ENCODE peak calls at places on chromosomes 7 and 10, in five cellular contexts. One of them, this sample, is unnamed.

GRCh38 chr7:141198191-141198958 is 124.5 kb downstream of the TMEM178B start:
- DNase-seq in ovary: no peak
- DNase-seq in NT2/D1: no peak
- DNase-seq in naive thymus-derived CD4-positive, alpha-beta T cell: no peak
- DNase-seq in GM23248: no peak
- DNase-seq in this sample: peak

GRCh38 chr10:18949391-18949790 is 99.2 kb upstream of the MALRD1 start:
- DNase-seq in ovary: no peak
- DNase-seq in NT2/D1: no peak
- DNase-seq in naive thymus-derived CD4-positive, alpha-beta T cell: no peak
- DNase-seq in GM23248: no peak
- DNase-seq in this sample: no peak

GRCh38 chr7:117672433-117672832 is 192.6 kb downstream of the CFTR start:
- DNase-seq in ovary: no peak
- DNase-seq in NT2/D1: no peak
- DNase-seq in naive thymus-derived CD4-positive, alpha-beta T cell: no peak
- DNase-seq in GM23248: no peak
- DNase-seq in this sample: no peak

GRCh38 chr7:139750459-139751095 is 27.2 kb downstream of the HIPK2 start:
- DNase-seq in ovary: no peak
- DNase-seq in NT2/D1: no peak
- DNase-seq in naive thymus-derived CD4-positive, alpha-beta T cell: peak
- DNase-seq in GM23248: no peak
- DNase-seq in this sample: no peak

GRCh38 chr10:125023862-125024495 is 82.1 kb downstream of the ZRANB1 start:
- DNase-seq in ovary: peak
- DNase-seq in NT2/D1: no peak
- DNase-seq in naive thymus-derived CD4-positive, alpha-beta T cell: no peak
- DNase-seq in GM23248: peak
- DNase-seq in this sample: no peak

GRCh38 chr10:21721000-21721670 is 187.1 kb downstream of the MLLT10 start:
- DNase-seq in ovary: no peak
- DNase-seq in NT2/D1: no peak
- DNase-seq in naive thymus-derived CD4-positive, alpha-beta T cell: no peak
- DNase-seq in GM23248: peak
- DNase-seq in this sample: peak

GRCh38 chr7:91946549-91946948 is 5.9 kb downstream of the AKAP9 start:
- DNase-seq in ovary: no peak
- DNase-seq in NT2/D1: no peak
- DNase-seq in naive thymus-derived CD4-positive, alpha-beta T cell: no peak
- DNase-seq in GM23248: no peak
- DNase-seq in this sample: no peak

GRCh38 chr10:73219384-73219783 is 27.7 kb downstream of the DNAJC9 start:
- DNase-seq in ovary: no peak
- DNase-seq in NT2/D1: no peak
- DNase-seq in naive thymus-derived CD4-positive, alpha-beta T cell: no peak
- DNase-seq in GM23248: no peak
- DNase-seq in this sample: no peak

GRCh38 chr10:55793024-55793423 is 568.0 kb downstream of the ZWINT start:
- DNase-seq in ovary: no peak
- DNase-seq in NT2/D1: no peak
- DNase-seq in naive thymus-derived CD4-positive, alpha-beta T cell: no peak
- DNase-seq in GM23248: no peak
- DNase-seq in this sample: no peak

GRCh38 chr7:39880556-39880955 is 69.5 kb upstream of the CDK13 start:
- DNase-seq in ovary: no peak
- DNase-seq in NT2/D1: no peak
- DNase-seq in naive thymus-derived CD4-positive, alpha-beta T cell: no peak
- DNase-seq in GM23248: peak
- DNase-seq in this sample: peak

GRCh38 chr10:11105676-11106004 is 88.0 kb downstream of the CELF2 start:
- DNase-seq in ovary: no peak
- DNase-seq in NT2/D1: no peak
- DNase-seq in naive thymus-derived CD4-positive, alpha-beta T cell: no peak
- DNase-seq in GM23248: no peak
- DNase-seq in this sample: no peak

GRCh38 chr7:44052771-44053365 is 8.4 kb downstream of the DBNL start:
- DNase-seq in ovary: peak
- DNase-seq in NT2/D1: no peak
- DNase-seq in naive thymus-derived CD4-positive, alpha-beta T cell: no peak
- DNase-seq in GM23248: no peak
- DNase-seq in this sample: no peak

GRCh38 chr7:131109011-131109756 is 218.5 kb upstream of the MKLN1 start:
- DNase-seq in ovary: no peak
- DNase-seq in NT2/D1: no peak
- DNase-seq in naive thymus-derived CD4-positive, alpha-beta T cell: no peak
- DNase-seq in GM23248: peak
- DNase-seq in this sample: peak

GRCh38 chr7:107180378-107180777 is 11.6 kb downstream of the HBP1 start:
- DNase-seq in ovary: no peak
- DNase-seq in NT2/D1: no peak
- DNase-seq in naive thymus-derived CD4-positive, alpha-beta T cell: no peak
- DNase-seq in GM23248: peak
- DNase-seq in this sample: peak

GRCh38 chr10:88152720-88153119 is 289.3 kb downstream of the PTEN start:
- DNase-seq in ovary: no peak
- DNase-seq in NT2/D1: no peak
- DNase-seq in naive thymus-derived CD4-positive, alpha-beta T cell: peak
- DNase-seq in GM23248: peak
- DNase-seq in this sample: peak

GRCh38 chr7:6367701-6368211 is 80.0 kb downstream of the DAGLB start:
- DNase-seq in ovary: no peak
- DNase-seq in NT2/D1: no peak
- DNase-seq in naive thymus-derived CD4-positive, alpha-beta T cell: no peak
- DNase-seq in GM23248: peak
- DNase-seq in this sample: peak

GRCh38 chr10:97724341-97724941 is 10.9 kb downstream of the MARVELD1 start:
- DNase-seq in ovary: no peak
- DNase-seq in NT2/D1: no peak
- DNase-seq in naive thymus-derived CD4-positive, alpha-beta T cell: no peak
- DNase-seq in GM23248: peak
- DNase-seq in this sample: peak

GRCh38 chr10:69464801-69465401 is 13.6 kb downstream of the TSPAN15 start:
- DNase-seq in ovary: no peak
- DNase-seq in NT2/D1: no peak
- DNase-seq in naive thymus-derived CD4-positive, alpha-beta T cell: no peak
- DNase-seq in GM23248: no peak
- DNase-seq in this sample: no peak

GRCh38 chr7:6446977-6447588 is 671 bp downstream of the DAGLB start:
- DNase-seq in ovary: peak
- DNase-seq in NT2/D1: peak
- DNase-seq in naive thymus-derived CD4-positive, alpha-beta T cell: peak
- DNase-seq in GM23248: peak
- DNase-seq in this sample: peak

GRCh38 chr10:120495226-120495625 is 38.2 kb downstream of the PLPP4 start:
- DNase-seq in ovary: no peak
- DNase-seq in NT2/D1: no peak
- DNase-seq in naive thymus-derived CD4-positive, alpha-beta T cell: no peak
- DNase-seq in GM23248: peak
- DNase-seq in this sample: no peak

GRCh38 chr7:127874951-127875608 is 156.2 kb downstream of the LRRC4 start:
- DNase-seq in ovary: no peak
- DNase-seq in NT2/D1: no peak
- DNase-seq in naive thymus-derived CD4-positive, alpha-beta T cell: no peak
- DNase-seq in GM23248: peak
- DNase-seq in this sample: peak

GRCh38 chr10:77478248-77478963 is 159.2 kb downstream of the KCNMA1 start:
- DNase-seq in ovary: no peak
- DNase-seq in NT2/D1: no peak
- DNase-seq in naive thymus-derived CD4-positive, alpha-beta T cell: no peak
- DNase-seq in GM23248: peak
- DNase-seq in this sample: peak

GRCh38 chr7:1463685-1464223 is 4.5 kb upstream of the MICALL2 start:
- DNase-seq in ovary: no peak
- DNase-seq in NT2/D1: no peak
- DNase-seq in naive thymus-derived CD4-positive, alpha-beta T cell: no peak
- DNase-seq in GM23248: peak
- DNase-seq in this sample: peak

GRCh38 chr10:1241322-1241890 is 185.2 kb downstream of the WDR37 start:
- DNase-seq in ovary: no peak
- DNase-seq in NT2/D1: no peak
- DNase-seq in naive thymus-derived CD4-positive, alpha-beta T cell: no peak
- DNase-seq in GM23248: no peak
- DNase-seq in this sample: no peak

GRCh38 chr7:48307041-48307714 is 135.9 kb downstream of the ABCA13 start:
- DNase-seq in ovary: no peak
- DNase-seq in NT2/D1: no peak
- DNase-seq in naive thymus-derived CD4-positive, alpha-beta T cell: no peak
- DNase-seq in GM23248: no peak
- DNase-seq in this sample: no peak

GRCh38 chr7:151181011-151181431 is 6.0 kb downstream of the ASB10 start:
- DNase-seq in ovary: no peak
- DNase-seq in NT2/D1: no peak
- DNase-seq in naive thymus-derived CD4-positive, alpha-beta T cell: no peak
- DNase-seq in GM23248: no peak
- DNase-seq in this sample: no peak

GRCh38 chr7:4434306-4434705 is 247.8 kb upstream of the FOXK1 start:
- DNase-seq in ovary: no peak
- DNase-seq in NT2/D1: no peak
- DNase-seq in naive thymus-derived CD4-positive, alpha-beta T cell: no peak
- DNase-seq in GM23248: no peak
- DNase-seq in this sample: no peak

GRCh38 chr7:74479961-74480829 is 26.5 kb downstream of the GTF2IRD1 start:
- DNase-seq in ovary: peak
- DNase-seq in NT2/D1: no peak
- DNase-seq in naive thymus-derived CD4-positive, alpha-beta T cell: no peak
- DNase-seq in GM23248: peak
- DNase-seq in this sample: peak

GRCh38 chr7:87420173-87420572 is 55.3 kb downstream of the ABCB4 start:
- DNase-seq in ovary: no peak
- DNase-seq in NT2/D1: no peak
- DNase-seq in naive thymus-derived CD4-positive, alpha-beta T cell: no peak
- DNase-seq in GM23248: no peak
- DNase-seq in this sample: no peak

GRCh38 chr7:114070246-114070645 is 151.4 kb upstream of the PPP1R3A start:
- DNase-seq in ovary: no peak
- DNase-seq in NT2/D1: no peak
- DNase-seq in naive thymus-derived CD4-positive, alpha-beta T cell: no peak
- DNase-seq in GM23248: peak
- DNase-seq in this sample: peak

GRCh38 chr10:74913321-74913980 is 87.1 kb downstream of the KAT6B start:
- DNase-seq in ovary: no peak
- DNase-seq in NT2/D1: no peak
- DNase-seq in naive thymus-derived CD4-positive, alpha-beta T cell: no peak
- DNase-seq in GM23248: no peak
- DNase-seq in this sample: no peak

GRCh38 chr7:149286811-149287400 is 24.9 kb downstream of the ZNF783 start:
- DNase-seq in ovary: no peak
- DNase-seq in NT2/D1: no peak
- DNase-seq in naive thymus-derived CD4-positive, alpha-beta T cell: no peak
- DNase-seq in GM23248: peak
- DNase-seq in this sample: peak

GRCh38 chr7:27117687-27118491 is 12.7 kb downstream of the HOXA4 start:
- DNase-seq in ovary: no peak
- DNase-seq in NT2/D1: no peak
- DNase-seq in naive thymus-derived CD4-positive, alpha-beta T cell: no peak
- DNase-seq in GM23248: no peak
- DNase-seq in this sample: peak

GRCh38 chr7:27116521-27116946 is 14.0 kb downstream of the HOXA4 start:
- DNase-seq in ovary: no peak
- DNase-seq in NT2/D1: no peak
- DNase-seq in naive thymus-derived CD4-positive, alpha-beta T cell: no peak
- DNase-seq in GM23248: no peak
- DNase-seq in this sample: no peak

GRCh38 chr7:27116962-27117686 is 13.4 kb downstream of the HOXA4 start:
- DNase-seq in ovary: no peak
- DNase-seq in NT2/D1: no peak
- DNase-seq in naive thymus-derived CD4-positive, alpha-beta T cell: no peak
- DNase-seq in GM23248: no peak
- DNase-seq in this sample: no peak

GRCh38 chr7:27119412-27119911 is 11.1 kb downstream of the HOXA4 start:
- DNase-seq in ovary: no peak
- DNase-seq in NT2/D1: no peak
- DNase-seq in naive thymus-derived CD4-positive, alpha-beta T cell: no peak
- DNase-seq in GM23248: no peak
- DNase-seq in this sample: no peak

GRCh38 chr7:27118580-27118979 is 12.0 kb downstream of the HOXA4 start:
- DNase-seq in ovary: no peak
- DNase-seq in NT2/D1: no peak
- DNase-seq in naive thymus-derived CD4-positive, alpha-beta T cell: no peak
- DNase-seq in GM23248: no peak
- DNase-seq in this sample: no peak
- H3K4me3 ChIP-seq in ovary: no peak
- H3K4me3 ChIP-seq in NT2/D1: no peak
- H3K4me3 ChIP-seq in naive thymus-derived CD4-positive, alpha-beta T cell: no peak
- H3K4me3 ChIP-seq in GM23248: no peak
- H3K4me3 ChIP-seq in this sample: no peak

GRCh38 chr7:2688409-2689342 is 674 bp downstream of the AMZ1 start:
- DNase-seq in ovary: no peak
- DNase-seq in NT2/D1: no peak
- DNase-seq in naive thymus-derived CD4-positive, alpha-beta T cell: no peak
- DNase-seq in GM23248: peak
- DNase-seq in this sample: no peak
- H3K4me3 ChIP-seq in ovary: peak
- H3K4me3 ChIP-seq in NT2/D1: peak
- H3K4me3 ChIP-seq in naive thymus-derived CD4-positive, alpha-beta T cell: no peak
- H3K4me3 ChIP-seq in GM23248: peak
- H3K4me3 ChIP-seq in this sample: no peak

DNA sequence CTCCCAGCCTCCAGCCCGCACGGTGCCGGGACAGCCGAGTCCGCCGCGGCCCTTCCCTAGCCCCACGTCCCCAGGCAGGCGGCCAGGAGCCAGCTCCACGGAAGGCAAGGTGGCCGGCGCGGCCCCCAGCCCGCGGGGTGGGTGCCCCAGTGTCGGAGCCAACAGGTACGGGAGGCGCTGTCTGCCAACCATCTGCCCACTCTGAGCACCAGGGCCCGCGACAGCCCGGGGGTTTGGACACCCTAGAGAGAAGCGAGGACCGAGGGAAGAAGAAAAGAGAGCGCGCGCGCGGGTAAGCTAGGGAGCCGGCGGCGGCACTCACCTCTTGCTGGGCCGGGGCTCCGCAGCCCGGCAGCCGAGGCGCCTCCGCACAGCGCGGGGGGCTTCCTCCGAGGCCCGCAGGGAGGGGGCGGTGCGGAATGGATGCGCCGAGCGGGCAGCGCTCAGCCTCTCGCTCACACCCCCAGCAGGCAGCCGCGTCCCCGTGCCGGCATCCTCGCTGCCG is 75.7 kb downstream of the CALN1 start:
- DNase-seq in ovary: no peak
- DNase-seq in NT2/D1: no peak
- DNase-seq in naive thymus-derived CD4-positive, alpha-beta T cell: no peak
- DNase-seq in GM23248: no peak
- DNase-seq in this sample: no peak
- H3K4me3 ChIP-seq in ovary: no peak
- H3K4me3 ChIP-seq in NT2/D1: peak
- H3K4me3 ChIP-seq in naive thymus-derived CD4-positive, alpha-beta T cell: no peak
- H3K4me3 ChIP-seq in GM23248: no peak
- H3K4me3 ChIP-seq in this sample: no peak

GRCh38 chr7:69374036-69374420 is 224.2 kb upstream of the AUTS2 start:
- DNase-seq in ovary: peak
- DNase-seq in NT2/D1: no peak
- DNase-seq in naive thymus-derived CD4-positive, alpha-beta T cell: no peak
- DNase-seq in GM23248: peak
- DNase-seq in this sample: peak
- H3K4me3 ChIP-seq in ovary: no peak
- H3K4me3 ChIP-seq in NT2/D1: no peak
- H3K4me3 ChIP-seq in naive thymus-derived CD4-positive, alpha-beta T cell: no peak
- H3K4me3 ChIP-seq in GM23248: peak
- H3K4me3 ChIP-seq in this sample: no peak